ENCODE peak calls at places on chromosomes 7 and 10, in nine cellular contexts. One of them, this sample, is unnamed.

GRCh38 chr7:131111792-131112191 is 215.9 kb upstream of the MKLN1 start:
- DNase-seq in PC-9: no peak
- DNase-seq in spleen: no peak
- DNase-seq in foreskin fibroblast: no peak
- DNase-seq in BJ: no peak
- DNase-seq in fibroblast of the aortic adventitia: no peak
- DNase-seq in upper lobe of right lung: no peak
- DNase-seq in astrocyte of the spinal cord: no peak
- DNase-seq in epithelial cell of esophagus: no peak
- DNase-seq in this sample: no peak

GRCh38 chr10:48574817-48575380 is 30.0 kb downstream of the ARHGAP22 start:
- DNase-seq in spleen: no peak
- DNase-seq in BJ: no peak
- DNase-seq in foreskin fibroblast: no peak
- DNase-seq in epithelial cell of esophagus: no peak
- DNase-seq in upper lobe of right lung: no peak
- DNase-seq in astrocyte of the spinal cord: no peak
- DNase-seq in fibroblast of the aortic adventitia: no peak
- DNase-seq in PC-9: no peak
- DNase-seq in this sample: no peak

GRCh38 chr10:11538834-11539190 is 72.6 kb downstream of the USP6NL start:
- DNase-seq in foreskin fibroblast: no peak
- DNase-seq in upper lobe of right lung: no peak
- DNase-seq in astrocyte of the spinal cord: no peak
- DNase-seq in spleen: no peak
- DNase-seq in fibroblast of the aortic adventitia: no peak
- DNase-seq in PC-9: no peak
- DNase-seq in epithelial cell of esophagus: no peak
- DNase-seq in BJ: no peak
- DNase-seq in this sample: no peak

GRCh38 chr7:129184979-129185670 is 3.3 kb upstream of the SMO start:
- DNase-seq in foreskin fibroblast: no peak
- DNase-seq in BJ: no peak
- DNase-seq in astrocyte of the spinal cord: no peak
- DNase-seq in epithelial cell of esophagus: peak
- DNase-seq in upper lobe of right lung: no peak
- DNase-seq in fibroblast of the aortic adventitia: no peak
- DNase-seq in PC-9: no peak
- DNase-seq in spleen: no peak
- DNase-seq in this sample: no peak

GRCh38 chr10:33900591-33900990 is 566.1 kb upstream of the NRP1 start:
- DNase-seq in spleen: no peak
- DNase-seq in foreskin fibroblast: no peak
- DNase-seq in epithelial cell of esophagus: no peak
- DNase-seq in PC-9: no peak
- DNase-seq in fibroblast of the aortic adventitia: peak
- DNase-seq in upper lobe of right lung: no peak
- DNase-seq in BJ: no peak
- DNase-seq in astrocyte of the spinal cord: peak
- DNase-seq in this sample: peak

GRCh38 chr7:128799451-128799850 is 7.7 kb downstream of the CCDC136 start:
- DNase-seq in astrocyte of the spinal cord: no peak
- DNase-seq in spleen: no peak
- DNase-seq in foreskin fibroblast: no peak
- DNase-seq in fibroblast of the aortic adventitia: no peak
- DNase-seq in PC-9: no peak
- DNase-seq in epithelial cell of esophagus: no peak
- DNase-seq in upper lobe of right lung: no peak
- DNase-seq in BJ: no peak
- DNase-seq in this sample: no peak

GRCh38 chr7:149071641-149072437 is 18.7 kb downstream of the ZNF786 start:
- DNase-seq in fibroblast of the aortic adventitia: no peak
- DNase-seq in upper lobe of right lung: no peak
- DNase-seq in epithelial cell of esophagus: peak
- DNase-seq in foreskin fibroblast: no peak
- DNase-seq in BJ: no peak
- DNase-seq in PC-9: no peak
- DNase-seq in spleen: peak
- DNase-seq in astrocyte of the spinal cord: no peak
- DNase-seq in this sample: no peak

GRCh38 chr10:62057359-62057758 is 155.9 kb downstream of the ARID5B start:
- DNase-seq in spleen: no peak
- DNase-seq in fibroblast of the aortic adventitia: peak
- DNase-seq in upper lobe of right lung: no peak
- DNase-seq in PC-9: no peak
- DNase-seq in BJ: no peak
- DNase-seq in epithelial cell of esophagus: no peak
- DNase-seq in astrocyte of the spinal cord: no peak
- DNase-seq in foreskin fibroblast: no peak
- DNase-seq in this sample: no peak

GRCh38 chr7:89607797-89608196 is 546.5 kb upstream of the STEAP1 start:
- DNase-seq in PC-9: no peak
- DNase-seq in fibroblast of the aortic adventitia: no peak
- DNase-seq in astrocyte of the spinal cord: no peak
- DNase-seq in upper lobe of right lung: no peak
- DNase-seq in spleen: no peak
- DNase-seq in foreskin fibroblast: no peak
- DNase-seq in BJ: no peak
- DNase-seq in epithelial cell of esophagus: no peak
- DNase-seq in this sample: no peak

GRCh38 chr10:44745920-44746319 is 165.2 kb upstream of the TMEM72 start:
- DNase-seq in fibroblast of the aortic adventitia: no peak
- DNase-seq in astrocyte of the spinal cord: no peak
- DNase-seq in upper lobe of right lung: no peak
- DNase-seq in PC-9: no peak
- DNase-seq in BJ: no peak
- DNase-seq in epithelial cell of esophagus: no peak
- DNase-seq in spleen: no peak
- DNase-seq in foreskin fibroblast: no peak
- DNase-seq in this sample: no peak

GRCh38 chr10:125859128-125859817 is 21.8 kb downstream of the DHX32 start:
- DNase-seq in spleen: no peak
- DNase-seq in fibroblast of the aortic adventitia: no peak
- DNase-seq in BJ: no peak
- DNase-seq in astrocyte of the spinal cord: no peak
- DNase-seq in foreskin fibroblast: no peak
- DNase-seq in PC-9: no peak
- DNase-seq in upper lobe of right lung: no peak
- DNase-seq in epithelial cell of esophagus: no peak
- DNase-seq in this sample: no peak

GRCh38 chr10:34854147-34854601 is 39.1 kb upstream of the PARD3 start:
- DNase-seq in fibroblast of the aortic adventitia: peak
- DNase-seq in BJ: peak
- DNase-seq in epithelial cell of esophagus: peak
- DNase-seq in spleen: no peak
- DNase-seq in astrocyte of the spinal cord: peak
- DNase-seq in foreskin fibroblast: peak
- DNase-seq in upper lobe of right lung: no peak
- DNase-seq in PC-9: peak
- DNase-seq in this sample: peak

GRCh38 chr10:71232089-71232998 is 20.0 kb downstream of the UNC5B start:
- DNase-seq in spleen: peak
- DNase-seq in foreskin fibroblast: peak
- DNase-seq in PC-9: peak
- DNase-seq in astrocyte of the spinal cord: peak
- DNase-seq in epithelial cell of esophagus: peak
- DNase-seq in fibroblast of the aortic adventitia: peak
- DNase-seq in BJ: no peak
- DNase-seq in upper lobe of right lung: peak
- DNase-seq in this sample: no peak

GRCh38 chr7:121744319-121744718 is 128.6 kb upstream of the PTPRZ1 start:
- DNase-seq in astrocyte of the spinal cord: no peak
- DNase-seq in fibroblast of the aortic adventitia: no peak
- DNase-seq in spleen: no peak
- DNase-seq in upper lobe of right lung: no peak
- DNase-seq in epithelial cell of esophagus: peak
- DNase-seq in foreskin fibroblast: no peak
- DNase-seq in BJ: no peak
- DNase-seq in PC-9: no peak
- DNase-seq in this sample: no peak

GRCh38 chr7:138565451-138566114 is 105.5 kb downstream of the TRIM24 start:
- DNase-seq in PC-9: no peak
- DNase-seq in astrocyte of the spinal cord: peak
- DNase-seq in upper lobe of right lung: no peak
- DNase-seq in foreskin fibroblast: peak
- DNase-seq in spleen: no peak
- DNase-seq in epithelial cell of esophagus: peak
- DNase-seq in BJ: no peak
- DNase-seq in fibroblast of the aortic adventitia: peak
- DNase-seq in this sample: no peak

DNA sequence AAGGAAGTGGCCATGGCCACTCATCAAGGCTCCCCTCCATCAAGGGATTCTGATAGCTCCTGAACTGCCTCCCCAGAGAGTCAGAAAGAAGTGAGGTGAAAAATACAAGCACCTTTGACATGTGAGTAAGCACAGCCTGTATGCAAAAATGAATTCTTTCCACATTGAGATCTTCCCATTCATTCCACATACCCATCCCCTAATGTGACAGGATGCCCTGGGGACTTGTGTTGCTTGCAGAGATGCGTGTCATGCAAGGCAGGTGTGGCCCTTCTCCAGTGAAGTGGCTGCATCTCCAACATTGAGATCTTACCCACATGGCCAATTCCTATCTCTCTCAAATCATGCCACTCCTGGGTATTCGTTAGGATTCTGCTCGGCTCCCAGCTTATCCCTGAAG is 76.4 kb upstream of the ITPRID1 start:
- DNase-seq in upper lobe of right lung: no peak
- DNase-seq in spleen: no peak
- DNase-seq in BJ: no peak
- DNase-seq in fibroblast of the aortic adventitia: no peak
- DNase-seq in PC-9: peak
- DNase-seq in foreskin fibroblast: no peak
- DNase-seq in epithelial cell of esophagus: peak
- DNase-seq in astrocyte of the spinal cord: no peak
- DNase-seq in this sample: no peak
- TF ChIP-seq CTCF in upper lobe of right lung: no peak
- TF ChIP-seq CTCF in spleen: no peak
- TF ChIP-seq CTCF in BJ: no peak
- TF ChIP-seq CTCF in fibroblast of the aortic adventitia: no peak
- TF ChIP-seq CTCF in PC-9: no peak
- TF ChIP-seq CTCF in foreskin fibroblast: no peak
- TF ChIP-seq CTCF in epithelial cell of esophagus: no peak
- TF ChIP-seq CTCF in astrocyte of the spinal cord: no peak
- TF ChIP-seq CTCF in this sample: no peak

DNA sequence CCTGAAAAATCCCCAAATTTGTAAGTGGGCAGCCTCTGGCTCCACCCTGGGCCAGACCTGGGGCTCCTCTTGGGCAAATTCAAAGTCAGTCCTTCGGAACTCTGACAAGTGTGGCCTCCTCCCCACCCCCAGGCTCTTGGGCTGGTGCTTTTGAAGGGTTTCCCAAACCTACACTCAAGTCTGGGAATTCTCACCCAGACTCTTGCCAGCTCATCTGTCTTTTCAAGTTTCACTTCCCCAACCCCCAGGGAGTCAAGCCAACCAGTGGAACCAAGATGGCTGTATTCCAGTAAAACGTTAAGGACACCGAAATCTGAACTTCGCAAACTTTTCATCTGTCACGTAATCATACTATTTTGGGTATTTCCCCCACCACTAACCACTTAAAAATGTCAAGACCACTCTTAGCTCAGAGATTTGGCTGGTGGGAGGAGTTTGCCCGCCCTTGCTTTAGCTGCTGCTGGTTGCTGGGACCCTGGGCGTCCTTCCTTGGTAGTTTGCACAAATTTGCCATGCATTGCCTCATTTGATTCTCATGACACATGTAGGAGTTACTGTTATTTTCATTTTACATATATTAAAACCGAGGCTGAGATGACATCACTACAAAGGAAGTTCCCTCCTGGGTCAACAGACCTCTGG is 1.7 kb upstream of the MYO1G start:
- DNase-seq in astrocyte of the spinal cord: peak
- DNase-seq in spleen: peak
- DNase-seq in epithelial cell of esophagus: peak
- DNase-seq in upper lobe of right lung: peak
- DNase-seq in PC-9: no peak
- DNase-seq in fibroblast of the aortic adventitia: peak
- DNase-seq in BJ: no peak
- DNase-seq in foreskin fibroblast: no peak
- DNase-seq in this sample: no peak
- H3K4me3 ChIP-seq in astrocyte of the spinal cord: no peak
- H3K4me3 ChIP-seq in spleen: peak
- H3K4me3 ChIP-seq in epithelial cell of esophagus: no peak
- H3K4me3 ChIP-seq in upper lobe of right lung: no peak
- H3K4me3 ChIP-seq in PC-9: no peak
- H3K4me3 ChIP-seq in fibroblast of the aortic adventitia: no peak
- H3K4me3 ChIP-seq in BJ: no peak
- H3K4me3 ChIP-seq in foreskin fibroblast: no peak
- H3K4me3 ChIP-seq in this sample: no peak

GRCh38 chr10:63467833-63468232 is 2.1 kb upstream of the JMJD1C start:
- DNase-seq in astrocyte of the spinal cord: peak
- DNase-seq in spleen: no peak
- DNase-seq in upper lobe of right lung: no peak
- DNase-seq in epithelial cell of esophagus: no peak
- DNase-seq in fibroblast of the aortic adventitia: peak
- DNase-seq in BJ: no peak
- DNase-seq in foreskin fibroblast: peak
- DNase-seq in PC-9: no peak
- DNase-seq in this sample: no peak

GRCh38 chr10:63466168-63466935 is 575 bp upstream of the JMJD1C start:
- DNase-seq in astrocyte of the spinal cord: peak
- DNase-seq in epithelial cell of esophagus: peak
- DNase-seq in upper lobe of right lung: no peak
- DNase-seq in BJ: no peak
- DNase-seq in PC-9: no peak
- DNase-seq in foreskin fibroblast: peak
- DNase-seq in fibroblast of the aortic adventitia: peak
- DNase-seq in spleen: peak
- DNase-seq in this sample: peak

GRCh38 chr10:63465293-63466167 is at the start of gene JMJD1C:
- DNase-seq in PC-9: peak
- DNase-seq in upper lobe of right lung: peak
- DNase-seq in fibroblast of the aortic adventitia: peak
- DNase-seq in spleen: peak
- DNase-seq in epithelial cell of esophagus: peak
- DNase-seq in astrocyte of the spinal cord: peak
- DNase-seq in BJ: no peak
- DNase-seq in foreskin fibroblast: peak
- DNase-seq in this sample: peak

GRCh38 chr10:63470928-63471327 is 5.2 kb upstream of the JMJD1C start:
- DNase-seq in epithelial cell of esophagus: no peak
- DNase-seq in spleen: no peak
- DNase-seq in upper lobe of right lung: no peak
- DNase-seq in PC-9: no peak
- DNase-seq in foreskin fibroblast: no peak
- DNase-seq in fibroblast of the aortic adventitia: no peak
- DNase-seq in BJ: no peak
- DNase-seq in astrocyte of the spinal cord: no peak
- DNase-seq in this sample: no peak

GRCh38 chr10:63468947-63469346 is 3.2 kb upstream of the JMJD1C start:
- DNase-seq in astrocyte of the spinal cord: no peak
- DNase-seq in epithelial cell of esophagus: no peak
- DNase-seq in upper lobe of right lung: no peak
- DNase-seq in PC-9: no peak
- DNase-seq in foreskin fibroblast: no peak
- DNase-seq in fibroblast of the aortic adventitia: no peak
- DNase-seq in BJ: no peak
- DNase-seq in spleen: no peak
- DNase-seq in this sample: no peak
- TF ChIP-seq CTCF in astrocyte of the spinal cord: no peak
- TF ChIP-seq CTCF in epithelial cell of esophagus: no peak
- TF ChIP-seq CTCF in upper lobe of right lung: no peak
- TF ChIP-seq CTCF in PC-9: no peak
- TF ChIP-seq CTCF in foreskin fibroblast: no peak
- TF ChIP-seq CTCF in fibroblast of the aortic adventitia: no peak
- TF ChIP-seq CTCF in BJ: no peak
- TF ChIP-seq CTCF in spleen: no peak
- TF ChIP-seq CTCF in this sample: no peak

GRCh38 chr7:150737265-150738055 is at the start of gene GIMAP5:
- DNase-seq in spleen: peak
- DNase-seq in epithelial cell of esophagus: no peak
- DNase-seq in upper lobe of right lung: no peak
- DNase-seq in BJ: no peak
- DNase-seq in astrocyte of the spinal cord: no peak
- DNase-seq in fibroblast of the aortic adventitia: no peak
- DNase-seq in foreskin fibroblast: no peak
- DNase-seq in PC-9: no peak
- DNase-seq in this sample: no peak
- H3K4me3 ChIP-seq in spleen: peak
- H3K4me3 ChIP-seq in epithelial cell of esophagus: no peak
- H3K4me3 ChIP-seq in upper lobe of right lung: peak
- H3K4me3 ChIP-seq in BJ: no peak
- H3K4me3 ChIP-seq in astrocyte of the spinal cord: no peak
- H3K4me3 ChIP-seq in fibroblast of the aortic adventitia: no peak
- H3K4me3 ChIP-seq in foreskin fibroblast: no peak
- H3K4me3 ChIP-seq in PC-9: no peak
- H3K4me3 ChIP-seq in this sample: no peak